ENCODE peak calls at places on chromosome 18, in four cellular contexts. B is neural progenitor cell, Z is SK-N-SH, V is GM23248. A is an unnamed sample.
A peak's percentile ranks its signal among the peaks of the same experiment; 100 is the strongest.

GRCh38 chr18:55586841-55587240 is 1.2 kb downstream of the TCF4 start:
- DNase-seq in V (peak; percentile 68), B (peak; percentile 47), Z (peak; percentile 17), A (no peak)

GRCh38 chr18:69985239-69985638 is 37.6 kb upstream of the CD226 start:
- DNase-seq in B (no peak), V (no peak), Z (no peak), A (no peak)

GRCh38 chr18:4068552-4069158 is 386.5 kb downstream of the DLGAP1 start:
- DNase-seq in Z (peak; percentile 24), V (peak; percentile 52), B (peak; percentile 65), A (peak; percentile 62)

GRCh38 chr18:48409591-48410094 is 460 bp upstream of the ZBTB7C start:
- DNase-seq in B (no peak), V (peak; percentile 40), Z (peak; percentile 71), A (no peak)

GRCh38 chr18:74818776-74819175 is 221.1 kb downstream of the ZNF407 start:
- DNase-seq in B (no peak), Z (no peak), V (no peak), A (no peak)

GRCh38 chr18:9619990-9620389 is 5.6 kb upstream of the PPP4R1 start:
- DNase-seq in V (peak; percentile 46), Z (no peak), B (no peak), A (no peak)

GRCh38 chr18:11909081-11909410 is 929 bp upstream of the MPPE1 start:
- DNase-seq in V (no peak), B (no peak), Z (no peak), A (no peak)

GRCh38 chr18:13548944-13549878 is 177.1 kb downstream of the FAM210A start:
- DNase-seq in V (no peak), Z (no peak), B (no peak), A (no peak)

GRCh38 chr18:42028232-42028832 is 73.3 kb downstream of the PIK3C3 start:
- DNase-seq in V (peak; percentile 62), Z (peak; percentile 37), B (peak; percentile 29), A (peak; percentile 29)

GRCh38 chr18:35936951-35937350 is 35.5 kb upstream of the RMP24 start:
- DNase-seq in V (no peak), B (no peak), Z (no peak), A (no peak)

GRCh38 chr18:74373428-74373827 is 57.8 kb downstream of the C18orf63 start:
- DNase-seq in V (no peak), B (no peak), Z (no peak), A (no peak)

GRCh38 chr18:61842146-61842545 is 50.7 kb downstream of the RNF152 start:
- DNase-seq in B (no peak), V (no peak), Z (no peak), A (no peak)

GRCh38 chr18:23203891-23204432 is 68.7 kb downstream of the CABLES1 start:
- DNase-seq in V (no peak), B (no peak), Z (no peak), A (no peak)

GRCh38 chr18:61742555-61743429 is 150.0 kb downstream of the RNF152 start:
- DNase-seq in V (no peak), B (no peak), Z (no peak), A (no peak)

GRCh38 chr18:49784427-49785185 is 28.7 kb downstream of the ACAA2 start:
- DNase-seq in V (peak; percentile 77), B (no peak), Z (no peak), A (peak; percentile 23)

GRCh38 chr18:22703883-22704626 is 229.1 kb upstream of the RBBP8 start:
- DNase-seq in B (peak; percentile 66), V (peak; percentile 52), Z (peak; percentile 59), A (peak; percentile 70)

GRCh38 chr18:60936101-60936500 is 397.1 kb upstream of the CDH20 start:
- DNase-seq in Z (no peak), B (no peak), V (no peak), A (no peak)

DNA sequence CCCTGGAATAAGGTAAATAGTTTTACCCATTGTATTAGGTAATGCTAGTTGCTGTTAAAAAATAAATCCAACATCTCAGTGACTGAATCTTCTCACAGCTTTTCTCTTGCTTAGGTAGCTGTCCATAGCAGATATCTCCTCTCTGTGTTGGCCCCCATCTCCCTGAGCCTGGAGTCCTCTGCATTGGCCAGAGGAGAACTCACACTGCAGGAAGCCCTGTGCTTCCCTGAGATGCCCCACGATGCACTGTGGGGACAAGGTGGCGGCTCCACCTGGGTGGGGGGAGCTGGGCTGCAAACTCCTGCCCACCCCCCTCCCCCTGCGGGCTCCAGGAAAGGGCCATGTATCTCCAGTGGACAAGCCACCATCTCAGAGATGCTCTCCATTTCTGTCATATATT is 80.4 kb upstream of the SALL3 start:
- DNase-seq in B (no peak), Z (no peak), V (no peak), A (no peak)
- H3K9me3 ChIP-seq in B (no peaks in the 10 kb centered on the region), Z (no peaks in the 10 kb centered on the region), V (no peaks in the 10 kb centered on the region), A (no peaks in the 10 kb centered on the region)

GRCh38 chr18:46320928-46321855 is 217.0 kb downstream of the HAUS1 start:
- DNase-seq in Z (no peak), B (no peak), V (peak; percentile 70), A (peak; percentile 81)

GRCh38 chr18:46318356-46318755 is 214.2 kb downstream of the HAUS1 start:
- DNase-seq in Z (no peak), V (no peak), B (no peak), A (no peak)

GRCh38 chr18:46319793-46320192 is 215.6 kb downstream of the HAUS1 start:
- DNase-seq in V (peak; percentile 22), Z (no peak), B (no peak), A (no peak)

GRCh38 chr18:46321954-46322353 is 217.8 kb downstream of the HAUS1 start:
- DNase-seq in V (no peak), Z (no peak), B (peak; percentile 69), A (peak; percentile 72)

DNA sequence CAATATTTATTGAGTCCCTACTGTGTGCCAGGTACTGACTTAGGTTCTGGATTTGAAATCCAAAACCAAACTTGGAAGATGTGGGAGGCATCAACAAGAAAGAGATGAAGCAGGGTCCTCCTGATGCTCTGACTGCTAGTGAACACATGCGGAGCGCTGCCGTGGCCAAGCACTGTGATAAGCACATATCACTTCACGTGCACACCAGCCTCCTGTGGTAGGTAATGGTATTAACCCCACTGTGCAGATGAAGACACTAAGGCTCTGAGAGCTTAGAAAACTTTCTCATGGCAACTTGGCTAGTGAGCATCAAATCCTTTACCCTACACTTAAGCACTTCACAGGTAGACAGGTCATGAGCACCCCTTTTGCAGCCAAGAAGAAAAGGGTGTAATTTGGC is 216.1 kb downstream of the HAUS1 start:
- DNase-seq in B (no peak), Z (no peak), V (no peak), A (no peak)
- H3K9ac ChIP-seq in B (no peak overlapping the region), Z (no peak overlapping the region), V (no peak overlapping the region), A (peak overlapping the region; percentile 81)

GRCh38 chr18:63152096-63152495 is 167.5 kb downstream of the BCL2 start:
- DNase-seq in Z (no peak), V (no peak), B (no peak), A (no peak)
- H3F3A ChIP-seq in Z (no peaks in the 10 kb centered on the region), V (no peaks in the 10 kb centered on the region), B (no peaks in the 10 kb centered on the region), A (no peaks in the 10 kb centered on the region)

GRCh38 chr18:71797554-71797953 is 746.6 kb downstream of the CBLN2 start:
- DNase-seq in V (no peak), B (no peak), Z (no peak), A (no peak)
- H3K9me3 ChIP-seq in V (no peaks in the 10 kb centered on the region), B (no peaks in the 10 kb centered on the region), Z (no peaks in the 10 kb centered on the region), A (no peaks in the 10 kb centered on the region)

DNA sequence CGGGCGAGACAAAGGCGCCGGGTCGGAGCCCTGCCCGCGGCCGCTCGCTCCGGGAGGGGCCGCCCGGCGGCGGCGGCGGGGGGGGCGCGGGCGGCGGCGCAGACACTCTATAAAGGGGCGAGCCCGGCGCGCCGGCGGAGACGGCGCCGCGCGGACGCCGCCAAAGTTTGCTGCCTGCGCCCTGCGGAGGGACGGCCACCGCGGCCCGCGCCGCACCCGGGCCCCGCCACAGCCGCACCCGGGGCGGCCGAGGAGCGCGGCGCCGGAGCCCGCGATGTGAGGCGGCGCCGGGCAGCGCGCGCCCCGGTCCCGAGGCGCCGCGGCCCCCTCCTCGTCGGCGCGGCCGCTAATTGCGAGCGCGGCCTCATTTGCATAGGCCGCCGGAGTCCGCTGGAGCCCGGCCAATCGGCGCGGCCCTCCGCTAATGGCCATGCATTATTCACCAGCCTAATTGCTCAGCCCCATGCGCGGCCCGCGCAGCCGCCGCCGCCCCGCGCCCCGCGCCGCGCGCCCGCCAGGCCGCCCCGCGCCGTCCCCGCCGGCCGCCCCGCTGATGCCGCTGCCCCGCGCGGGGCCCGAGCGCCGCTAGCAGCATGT is at the start of gene SALL3:
- DNase-seq in V (no peak), Z (peak; percentile 50), B (peak; percentile 94), A (no peak)
- H3K9ac ChIP-seq in V (no peak within 1 kb of the TSS), Z (no peak within 1 kb of the TSS), B (peak within 1 kb of the TSS; percentile 81), A (no peak within 1 kb of the TSS)

GRCh38 chr18:57789105-57789504 is 14.0 kb downstream of the ATP8B1 start:
- DNase-seq in B (no peak), Z (no peak), V (peak; percentile 70), A (peak; percentile 93)
- H3F3A ChIP-seq in B (no peaks in the 10 kb centered on the region), Z (peaks cover 52% of the 10 kb centered on the region), V (peaks cover 46% of the 10 kb centered on the region), A (peaks cover 3% of the 10 kb centered on the region)

GRCh38 chr18:76592096-76592495 is 97.1 kb upstream of the ZNF516 start:
- DNase-seq in B (no peak), Z (no peak), V (no peak), A (no peak)
- H3K9me3 ChIP-seq in B (no peaks in the 10 kb centered on the region), Z (no peaks in the 10 kb centered on the region), V (no peaks in the 10 kb centered on the region), A (no peaks in the 10 kb centered on the region)

GRCh38 chr18:32439241-32439640 is 31.4 kb downstream of the GAREM1 start:
- DNase-seq in B (no peak), V (no peak), Z (no peak), A (no peak)
- H3K9ac ChIP-seq in B (no peak overlapping the region), V (no peak overlapping the region), Z (no peak overlapping the region), A (no peak overlapping the region)

GRCh38 chr18:63137999-63138448 is 181.5 kb downstream of the BCL2 start:
- DNase-seq in B (no peak), Z (no peak), V (no peak), A (no peak)

GRCh38 chr18:63140997-63141776 is 178.4 kb downstream of the BCL2 start:
- DNase-seq in V (no peak), B (no peak), Z (no peak), A (no peak)

GRCh38 chr18:63141777-63142176 is 177.8 kb downstream of the BCL2 start:
- DNase-seq in V (no peak), Z (peak; percentile 59), B (no peak), A (no peak)

GRCh38 chr18:63140038-63140450 is 179.5 kb downstream of the BCL2 start:
- DNase-seq in Z (no peak), B (no peak), V (no peak), A (no peak)

DNA sequence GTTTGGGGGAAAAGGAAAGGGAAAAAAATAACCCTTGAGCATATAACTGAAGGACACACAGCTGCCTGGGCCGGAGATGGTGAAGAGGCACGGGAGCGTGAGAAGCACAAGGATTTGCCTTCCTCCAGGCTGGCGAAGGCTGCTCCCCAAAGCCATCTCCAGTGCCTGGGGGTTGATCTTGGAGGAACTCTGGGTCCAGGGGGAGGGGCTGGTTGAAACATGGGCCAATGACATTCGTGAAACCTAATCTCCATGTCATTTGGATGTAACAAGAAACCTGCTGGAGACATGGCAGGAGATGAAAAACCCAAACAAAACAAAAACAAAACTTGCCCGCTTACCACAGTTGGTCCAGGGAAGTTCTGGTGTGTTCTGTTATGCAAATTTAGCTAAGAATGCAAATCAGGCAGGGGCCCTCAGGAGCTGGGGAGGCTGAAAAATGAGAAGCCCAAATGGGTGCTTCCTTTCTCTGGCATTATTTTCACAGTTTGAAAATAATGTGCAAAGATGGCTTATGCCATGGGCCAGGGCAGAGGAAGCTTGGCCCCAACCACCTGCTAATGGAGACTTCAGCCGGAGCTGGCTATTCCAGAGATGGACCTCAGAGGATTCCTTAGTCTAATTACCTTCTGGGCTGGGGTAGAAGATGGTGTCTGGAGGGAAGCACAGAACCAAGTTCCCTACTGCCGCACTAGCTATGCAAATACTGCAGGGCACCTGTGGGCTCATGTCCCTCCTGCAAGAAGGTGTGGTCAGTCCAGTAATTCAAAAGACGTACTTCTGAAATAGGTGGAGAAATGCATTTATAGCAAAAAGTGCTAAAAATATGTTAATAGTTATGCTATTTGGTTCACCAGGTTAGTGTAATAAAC is 180.9 kb downstream of the BCL2 start:
- DNase-seq in V (peak; percentile 58), B (peak; percentile 68), Z (no peak), A (no peak)
- H3F3A ChIP-seq in V (no peaks in the 10 kb centered on the region), B (no peaks in the 10 kb centered on the region), Z (no peaks in the 10 kb centered on the region), A (no peaks in the 10 kb centered on the region)

A was measured in PC-3.